ENCODE peak calls at places on chromosomes 1 and 21, in five cellular contexts. One of them, this sample, is unnamed.

GRCh38 chr1:46001087-46001785 is 131.2 kb downstream of the PIK3R3 start:
- DNase-seq in CD8-positive, alpha-beta memory T cell: no peak
- DNase-seq in activated T-helper 1 cell treated with anti-CD3 and anti-CD28 coated beads, Interleukin-12 subunit alpha, Interleukin-12 subunit beta, Interleukin-2, Interleukin-4 antibody, amounts not matched to agents 30 ng/mL and 10 ng/mL and 1 ng/mL, durations not matched to agents 14 hours and 24 hours and 36 hours: no peak
- DNase-seq in HT-29: no peak
- DNase-seq in astrocyte of the spinal cord: no peak
- DNase-seq in this sample: no peak

GRCh38 chr1:94666797-94667196 is 125.2 kb upstream of the F3 start:
- DNase-seq in activated T-helper 1 cell treated with anti-CD3 and anti-CD28 coated beads, Interleukin-12 subunit alpha, Interleukin-12 subunit beta, Interleukin-2, Interleukin-4 antibody, amounts not matched to agents 30 ng/mL and 10 ng/mL and 1 ng/mL, durations not matched to agents 14 hours and 24 hours and 36 hours: no peak
- DNase-seq in astrocyte of the spinal cord: no peak
- DNase-seq in HT-29: no peak
- DNase-seq in CD8-positive, alpha-beta memory T cell: no peak
- DNase-seq in this sample: no peak

GRCh38 chr1:181676269-181676668 is 193.0 kb downstream of the CACNA1E start:
- DNase-seq in activated T-helper 1 cell treated with anti-CD3 and anti-CD28 coated beads, Interleukin-12 subunit alpha, Interleukin-12 subunit beta, Interleukin-2, Interleukin-4 antibody, amounts not matched to agents 30 ng/mL and 10 ng/mL and 1 ng/mL, durations not matched to agents 14 hours and 24 hours and 36 hours: no peak
- DNase-seq in CD8-positive, alpha-beta memory T cell: no peak
- DNase-seq in astrocyte of the spinal cord: peak; percentile 8
- DNase-seq in HT-29: peak; percentile 66
- DNase-seq in this sample: no peak

GRCh38 chr21:45039309-45040113 is 34.9 kb upstream of the ADARB1 start:
- DNase-seq in HT-29: no peak
- DNase-seq in astrocyte of the spinal cord: no peak
- DNase-seq in CD8-positive, alpha-beta memory T cell: no peak
- DNase-seq in activated T-helper 1 cell treated with anti-CD3 and anti-CD28 coated beads, Interleukin-12 subunit alpha, Interleukin-12 subunit beta, Interleukin-2, Interleukin-4 antibody, amounts not matched to agents 30 ng/mL and 10 ng/mL and 1 ng/mL, durations not matched to agents 14 hours and 24 hours and 36 hours: no peak
- DNase-seq in this sample: no peak

GRCh38 chr1:118186026-118186425 is 998 bp upstream of the SPAG17 start:
- DNase-seq in HT-29: no peak
- DNase-seq in CD8-positive, alpha-beta memory T cell: no peak
- DNase-seq in astrocyte of the spinal cord: no peak
- DNase-seq in activated T-helper 1 cell treated with anti-CD3 and anti-CD28 coated beads, Interleukin-12 subunit alpha, Interleukin-12 subunit beta, Interleukin-2, Interleukin-4 antibody, amounts not matched to agents 30 ng/mL and 10 ng/mL and 1 ng/mL, durations not matched to agents 14 hours and 24 hours and 36 hours: no peak
- DNase-seq in this sample: no peak

GRCh38 chr21:44989943-44990780 is 50.3 kb downstream of the SLX9 start:
- DNase-seq in activated T-helper 1 cell treated with anti-CD3 and anti-CD28 coated beads, Interleukin-12 subunit alpha, Interleukin-12 subunit beta, Interleukin-2, Interleukin-4 antibody, amounts not matched to agents 30 ng/mL and 10 ng/mL and 1 ng/mL, durations not matched to agents 14 hours and 24 hours and 36 hours: no peak
- DNase-seq in CD8-positive, alpha-beta memory T cell: no peak
- DNase-seq in HT-29: no peak
- DNase-seq in astrocyte of the spinal cord: no peak
- DNase-seq in this sample: no peak

GRCh38 chr1:107652976-107653375 is 312.0 kb downstream of the VAV3 start:
- DNase-seq in activated T-helper 1 cell treated with anti-CD3 and anti-CD28 coated beads, Interleukin-12 subunit alpha, Interleukin-12 subunit beta, Interleukin-2, Interleukin-4 antibody, amounts not matched to agents 30 ng/mL and 10 ng/mL and 1 ng/mL, durations not matched to agents 14 hours and 24 hours and 36 hours: no peak
- DNase-seq in CD8-positive, alpha-beta memory T cell: no peak
- DNase-seq in astrocyte of the spinal cord: no peak
- DNase-seq in HT-29: no peak
- DNase-seq in this sample: no peak

GRCh38 chr1:2314297-2314802 is 77.0 kb downstream of the MORN1 start:
- DNase-seq in activated T-helper 1 cell treated with anti-CD3 and anti-CD28 coated beads, Interleukin-12 subunit alpha, Interleukin-12 subunit beta, Interleukin-2, Interleukin-4 antibody, amounts not matched to agents 30 ng/mL and 10 ng/mL and 1 ng/mL, durations not matched to agents 14 hours and 24 hours and 36 hours: no peak
- DNase-seq in CD8-positive, alpha-beta memory T cell: no peak
- DNase-seq in astrocyte of the spinal cord: peak; percentile 50
- DNase-seq in HT-29: peak; percentile 45
- DNase-seq in this sample: peak; percentile 92

GRCh38 chr1:115184260-115184950 is 95.1 kb upstream of the TSPAN2 start:
- DNase-seq in activated T-helper 1 cell treated with anti-CD3 and anti-CD28 coated beads, Interleukin-12 subunit alpha, Interleukin-12 subunit beta, Interleukin-2, Interleukin-4 antibody, amounts not matched to agents 30 ng/mL and 10 ng/mL and 1 ng/mL, durations not matched to agents 14 hours and 24 hours and 36 hours: no peak
- DNase-seq in HT-29: no peak
- DNase-seq in astrocyte of the spinal cord: no peak
- DNase-seq in CD8-positive, alpha-beta memory T cell: no peak
- DNase-seq in this sample: no peak

GRCh38 chr1:29124366-29125236 is 898 bp upstream of the TMEM200B start:
- DNase-seq in astrocyte of the spinal cord: peak; percentile 88
- DNase-seq in CD8-positive, alpha-beta memory T cell: peak; percentile 37
- DNase-seq in HT-29: no peak
- DNase-seq in activated T-helper 1 cell treated with anti-CD3 and anti-CD28 coated beads, Interleukin-12 subunit alpha, Interleukin-12 subunit beta, Interleukin-2, Interleukin-4 antibody, amounts not matched to agents 30 ng/mL and 10 ng/mL and 1 ng/mL, durations not matched to agents 14 hours and 24 hours and 36 hours: peak; percentile 46
- DNase-seq in this sample: peak; percentile 96

GRCh38 chr1:43293896-43294760 is 6.7 kb upstream of the TIE1 start:
- DNase-seq in activated T-helper 1 cell treated with anti-CD3 and anti-CD28 coated beads, Interleukin-12 subunit alpha, Interleukin-12 subunit beta, Interleukin-2, Interleukin-4 antibody, amounts not matched to agents 30 ng/mL and 10 ng/mL and 1 ng/mL, durations not matched to agents 14 hours and 24 hours and 36 hours: no peak
- DNase-seq in HT-29: peak; percentile 39
- DNase-seq in astrocyte of the spinal cord: peak; percentile 45
- DNase-seq in CD8-positive, alpha-beta memory T cell: no peak
- DNase-seq in this sample: no peak

GRCh38 chr1:227764019-227764391 is 28.8 kb downstream of the SNAP47 start:
- DNase-seq in HT-29: no peak
- DNase-seq in CD8-positive, alpha-beta memory T cell: no peak
- DNase-seq in activated T-helper 1 cell treated with anti-CD3 and anti-CD28 coated beads, Interleukin-12 subunit alpha, Interleukin-12 subunit beta, Interleukin-2, Interleukin-4 antibody, amounts not matched to agents 30 ng/mL and 10 ng/mL and 1 ng/mL, durations not matched to agents 14 hours and 24 hours and 36 hours: no peak
- DNase-seq in astrocyte of the spinal cord: peak; percentile 40
- DNase-seq in this sample: no peak

GRCh38 chr1:112688781-112689193 is 14.3 kb downstream of the MOV10 start:
- DNase-seq in CD8-positive, alpha-beta memory T cell: no peak
- DNase-seq in activated T-helper 1 cell treated with anti-CD3 and anti-CD28 coated beads, Interleukin-12 subunit alpha, Interleukin-12 subunit beta, Interleukin-2, Interleukin-4 antibody, amounts not matched to agents 30 ng/mL and 10 ng/mL and 1 ng/mL, durations not matched to agents 14 hours and 24 hours and 36 hours: no peak
- DNase-seq in HT-29: no peak
- DNase-seq in astrocyte of the spinal cord: no peak
- DNase-seq in this sample: peak; percentile 86

GRCh38 chr1:36400825-36401601 is 3.3 kb upstream of the LSM10 start:
- DNase-seq in activated T-helper 1 cell treated with anti-CD3 and anti-CD28 coated beads, Interleukin-12 subunit alpha, Interleukin-12 subunit beta, Interleukin-2, Interleukin-4 antibody, amounts not matched to agents 30 ng/mL and 10 ng/mL and 1 ng/mL, durations not matched to agents 14 hours and 24 hours and 36 hours: no peak
- DNase-seq in astrocyte of the spinal cord: peak; percentile 45
- DNase-seq in CD8-positive, alpha-beta memory T cell: peak; percentile 24
- DNase-seq in HT-29: peak; percentile 90
- DNase-seq in this sample: peak; percentile 95

GRCh38 chr1:198161718-198162090 is 4.9 kb downstream of the NEK7 start:
- DNase-seq in astrocyte of the spinal cord: no peak
- DNase-seq in activated T-helper 1 cell treated with anti-CD3 and anti-CD28 coated beads, Interleukin-12 subunit alpha, Interleukin-12 subunit beta, Interleukin-2, Interleukin-4 antibody, amounts not matched to agents 30 ng/mL and 10 ng/mL and 1 ng/mL, durations not matched to agents 14 hours and 24 hours and 36 hours: no peak
- DNase-seq in HT-29: no peak
- DNase-seq in CD8-positive, alpha-beta memory T cell: no peak
- DNase-seq in this sample: no peak

GRCh38 chr1:12601690-12602632 is 16.0 kb downstream of the DHRS3 start:
- DNase-seq in activated T-helper 1 cell treated with anti-CD3 and anti-CD28 coated beads, Interleukin-12 subunit alpha, Interleukin-12 subunit beta, Interleukin-2, Interleukin-4 antibody, amounts not matched to agents 30 ng/mL and 10 ng/mL and 1 ng/mL, durations not matched to agents 14 hours and 24 hours and 36 hours: no peak
- DNase-seq in CD8-positive, alpha-beta memory T cell: no peak
- DNase-seq in HT-29: peak; percentile 52
- DNase-seq in astrocyte of the spinal cord: peak; percentile 96
- DNase-seq in this sample: no peak

GRCh38 chr1:110069302-110070281 is 880 bp downstream of the ALX3 start:
- DNase-seq in CD8-positive, alpha-beta memory T cell: no peak
- DNase-seq in HT-29: no peak
- DNase-seq in activated T-helper 1 cell treated with anti-CD3 and anti-CD28 coated beads, Interleukin-12 subunit alpha, Interleukin-12 subunit beta, Interleukin-2, Interleukin-4 antibody, amounts not matched to agents 30 ng/mL and 10 ng/mL and 1 ng/mL, durations not matched to agents 14 hours and 24 hours and 36 hours: no peak
- DNase-seq in astrocyte of the spinal cord: no peak
- DNase-seq in this sample: no peak

GRCh38 chr1:99180343-99180808 is 83.9 kb upstream of the PLPPR4 start:
- DNase-seq in astrocyte of the spinal cord: peak; percentile 84
- DNase-seq in CD8-positive, alpha-beta memory T cell: peak; percentile 15
- DNase-seq in activated T-helper 1 cell treated with anti-CD3 and anti-CD28 coated beads, Interleukin-12 subunit alpha, Interleukin-12 subunit beta, Interleukin-2, Interleukin-4 antibody, amounts not matched to agents 30 ng/mL and 10 ng/mL and 1 ng/mL, durations not matched to agents 14 hours and 24 hours and 36 hours: peak; percentile 31
- DNase-seq in HT-29: peak; percentile 87
- DNase-seq in this sample: no peak

GRCh38 chr1:62870148-62870547 is 86.2 kb downstream of the ATG4C start:
- DNase-seq in HT-29: no peak
- DNase-seq in CD8-positive, alpha-beta memory T cell: no peak
- DNase-seq in astrocyte of the spinal cord: no peak
- DNase-seq in activated T-helper 1 cell treated with anti-CD3 and anti-CD28 coated beads, Interleukin-12 subunit alpha, Interleukin-12 subunit beta, Interleukin-2, Interleukin-4 antibody, amounts not matched to agents 30 ng/mL and 10 ng/mL and 1 ng/mL, durations not matched to agents 14 hours and 24 hours and 36 hours: no peak
- DNase-seq in this sample: no peak

GRCh38 chr1:8815582-8816285 is 1.7 kb downstream of the RERE start:
- DNase-seq in astrocyte of the spinal cord: peak; percentile 38
- DNase-seq in CD8-positive, alpha-beta memory T cell: no peak
- DNase-seq in activated T-helper 1 cell treated with anti-CD3 and anti-CD28 coated beads, Interleukin-12 subunit alpha, Interleukin-12 subunit beta, Interleukin-2, Interleukin-4 antibody, amounts not matched to agents 30 ng/mL and 10 ng/mL and 1 ng/mL, durations not matched to agents 14 hours and 24 hours and 36 hours: no peak
- DNase-seq in HT-29: peak; percentile 46
- DNase-seq in this sample: no peak

GRCh38 chr1:205593967-205594366 is 37.8 kb downstream of the ELK4 start:
- DNase-seq in astrocyte of the spinal cord: no peak
- DNase-seq in CD8-positive, alpha-beta memory T cell: no peak
- DNase-seq in activated T-helper 1 cell treated with anti-CD3 and anti-CD28 coated beads, Interleukin-12 subunit alpha, Interleukin-12 subunit beta, Interleukin-2, Interleukin-4 antibody, amounts not matched to agents 30 ng/mL and 10 ng/mL and 1 ng/mL, durations not matched to agents 14 hours and 24 hours and 36 hours: no peak
- DNase-seq in HT-29: no peak
- DNase-seq in this sample: no peak

GRCh38 chr1:247165674-247166073 is 6.1 kb downstream of the ZNF124 start:
- DNase-seq in astrocyte of the spinal cord: no peak
- DNase-seq in HT-29: no peak
- DNase-seq in CD8-positive, alpha-beta memory T cell: no peak
- DNase-seq in activated T-helper 1 cell treated with anti-CD3 and anti-CD28 coated beads, Interleukin-12 subunit alpha, Interleukin-12 subunit beta, Interleukin-2, Interleukin-4 antibody, amounts not matched to agents 30 ng/mL and 10 ng/mL and 1 ng/mL, durations not matched to agents 14 hours and 24 hours and 36 hours: no peak
- DNase-seq in this sample: no peak

GRCh38 chr1:163822933-163823511 is 501.3 kb downstream of the NUF2 start:
- DNase-seq in HT-29: no peak
- DNase-seq in astrocyte of the spinal cord: no peak
- DNase-seq in CD8-positive, alpha-beta memory T cell: no peak
- DNase-seq in activated T-helper 1 cell treated with anti-CD3 and anti-CD28 coated beads, Interleukin-12 subunit alpha, Interleukin-12 subunit beta, Interleukin-2, Interleukin-4 antibody, amounts not matched to agents 30 ng/mL and 10 ng/mL and 1 ng/mL, durations not matched to agents 14 hours and 24 hours and 36 hours: no peak
- DNase-seq in this sample: no peak

GRCh38 chr1:117013310-117013850 is 11.8 kb downstream of the CD101 start:
- DNase-seq in CD8-positive, alpha-beta memory T cell: no peak
- DNase-seq in HT-29: peak; percentile 23
- DNase-seq in activated T-helper 1 cell treated with anti-CD3 and anti-CD28 coated beads, Interleukin-12 subunit alpha, Interleukin-12 subunit beta, Interleukin-2, Interleukin-4 antibody, amounts not matched to agents 30 ng/mL and 10 ng/mL and 1 ng/mL, durations not matched to agents 14 hours and 24 hours and 36 hours: no peak
- DNase-seq in astrocyte of the spinal cord: no peak
- DNase-seq in this sample: no peak

GRCh38 chr1:229388876-229389580 is 44.9 kb downstream of the ACTA1 start:
- DNase-seq in CD8-positive, alpha-beta memory T cell: no peak
- DNase-seq in activated T-helper 1 cell treated with anti-CD3 and anti-CD28 coated beads, Interleukin-12 subunit alpha, Interleukin-12 subunit beta, Interleukin-2, Interleukin-4 antibody, amounts not matched to agents 30 ng/mL and 10 ng/mL and 1 ng/mL, durations not matched to agents 14 hours and 24 hours and 36 hours: no peak
- DNase-seq in astrocyte of the spinal cord: peak; percentile 34
- DNase-seq in HT-29: no peak
- DNase-seq in this sample: no peak

GRCh38 chr1:10054465-10054864 is 21.7 kb downstream of the UBE4B start:
- DNase-seq in astrocyte of the spinal cord: no peak
- DNase-seq in CD8-positive, alpha-beta memory T cell: no peak
- DNase-seq in activated T-helper 1 cell treated with anti-CD3 and anti-CD28 coated beads, Interleukin-12 subunit alpha, Interleukin-12 subunit beta, Interleukin-2, Interleukin-4 antibody, amounts not matched to agents 30 ng/mL and 10 ng/mL and 1 ng/mL, durations not matched to agents 14 hours and 24 hours and 36 hours: no peak
- DNase-seq in HT-29: no peak
- DNase-seq in this sample: no peak

GRCh38 chr1:216662681-216663080 is 60.5 kb downstream of the ESRRG start:
- DNase-seq in HT-29: no peak
- DNase-seq in activated T-helper 1 cell treated with anti-CD3 and anti-CD28 coated beads, Interleukin-12 subunit alpha, Interleukin-12 subunit beta, Interleukin-2, Interleukin-4 antibody, amounts not matched to agents 30 ng/mL and 10 ng/mL and 1 ng/mL, durations not matched to agents 14 hours and 24 hours and 36 hours: no peak
- DNase-seq in astrocyte of the spinal cord: no peak
- DNase-seq in CD8-positive, alpha-beta memory T cell: no peak
- DNase-seq in this sample: no peak

GRCh38 chr1:170470121-170470520 is 61.8 kb upstream of the GORAB start:
- DNase-seq in HT-29: no peak
- DNase-seq in activated T-helper 1 cell treated with anti-CD3 and anti-CD28 coated beads, Interleukin-12 subunit alpha, Interleukin-12 subunit beta, Interleukin-2, Interleukin-4 antibody, amounts not matched to agents 30 ng/mL and 10 ng/mL and 1 ng/mL, durations not matched to agents 14 hours and 24 hours and 36 hours: no peak
- DNase-seq in CD8-positive, alpha-beta memory T cell: no peak
- DNase-seq in astrocyte of the spinal cord: no peak
- DNase-seq in this sample: no peak

GRCh38 chr21:45015469-45015860 is 58.9 kb upstream of the ADARB1 start:
- DNase-seq in activated T-helper 1 cell treated with anti-CD3 and anti-CD28 coated beads, Interleukin-12 subunit alpha, Interleukin-12 subunit beta, Interleukin-2, Interleukin-4 antibody, amounts not matched to agents 30 ng/mL and 10 ng/mL and 1 ng/mL, durations not matched to agents 14 hours and 24 hours and 36 hours: no peak
- DNase-seq in HT-29: no peak
- DNase-seq in astrocyte of the spinal cord: no peak
- DNase-seq in CD8-positive, alpha-beta memory T cell: no peak
- DNase-seq in this sample: peak; percentile 49

GRCh38 chr1:183276386-183276785 is 90.3 kb downstream of the LAMC2 start:
- DNase-seq in HT-29: no peak
- DNase-seq in astrocyte of the spinal cord: no peak
- DNase-seq in CD8-positive, alpha-beta memory T cell: no peak
- DNase-seq in activated T-helper 1 cell treated with anti-CD3 and anti-CD28 coated beads, Interleukin-12 subunit alpha, Interleukin-12 subunit beta, Interleukin-2, Interleukin-4 antibody, amounts not matched to agents 30 ng/mL and 10 ng/mL and 1 ng/mL, durations not matched to agents 14 hours and 24 hours and 36 hours: no peak
- DNase-seq in this sample: peak; percentile 70

GRCh38 chr1:37944091-37944763 is 2.6 kb downstream of the INPP5B start:
- DNase-seq in CD8-positive, alpha-beta memory T cell: no peak
- DNase-seq in astrocyte of the spinal cord: peak; percentile 31
- DNase-seq in HT-29: no peak
- DNase-seq in activated T-helper 1 cell treated with anti-CD3 and anti-CD28 coated beads, Interleukin-12 subunit alpha, Interleukin-12 subunit beta, Interleukin-2, Interleukin-4 antibody, amounts not matched to agents 30 ng/mL and 10 ng/mL and 1 ng/mL, durations not matched to agents 14 hours and 24 hours and 36 hours: no peak
- DNase-seq in this sample: no peak

GRCh38 chr21:29092102-29092959 is 18.9 kb upstream of the CCT8 start:
- DNase-seq in CD8-positive, alpha-beta memory T cell: no peak
- DNase-seq in HT-29: no peak
- DNase-seq in astrocyte of the spinal cord: peak; percentile 68
- DNase-seq in activated T-helper 1 cell treated with anti-CD3 and anti-CD28 coated beads, Interleukin-12 subunit alpha, Interleukin-12 subunit beta, Interleukin-2, Interleukin-4 antibody, amounts not matched to agents 30 ng/mL and 10 ng/mL and 1 ng/mL, durations not matched to agents 14 hours and 24 hours and 36 hours: no peak
- DNase-seq in this sample: no peak

GRCh38 chr1:75472971-75473603 is 137.8 kb downstream of the SLC44A5 start:
- DNase-seq in HT-29: no peak
- DNase-seq in CD8-positive, alpha-beta memory T cell: no peak
- DNase-seq in activated T-helper 1 cell treated with anti-CD3 and anti-CD28 coated beads, Interleukin-12 subunit alpha, Interleukin-12 subunit beta, Interleukin-2, Interleukin-4 antibody, amounts not matched to agents 30 ng/mL and 10 ng/mL and 1 ng/mL, durations not matched to agents 14 hours and 24 hours and 36 hours: no peak
- DNase-seq in astrocyte of the spinal cord: no peak
- DNase-seq in this sample: no peak

GRCh38 chr1:45647248-45648021 is 23.6 kb upstream of the CCDC17 start:
- DNase-seq in CD8-positive, alpha-beta memory T cell: no peak
- DNase-seq in astrocyte of the spinal cord: no peak
- DNase-seq in HT-29: no peak
- DNase-seq in activated T-helper 1 cell treated with anti-CD3 and anti-CD28 coated beads, Interleukin-12 subunit alpha, Interleukin-12 subunit beta, Interleukin-2, Interleukin-4 antibody, amounts not matched to agents 30 ng/mL and 10 ng/mL and 1 ng/mL, durations not matched to agents 14 hours and 24 hours and 36 hours: no peak
- DNase-seq in this sample: no peak

GRCh38 chr1:214248294-214249082 is 32.5 kb upstream of the SMYD2 start:
- DNase-seq in CD8-positive, alpha-beta memory T cell: no peak
- DNase-seq in activated T-helper 1 cell treated with anti-CD3 and anti-CD28 coated beads, Interleukin-12 subunit alpha, Interleukin-12 subunit beta, Interleukin-2, Interleukin-4 antibody, amounts not matched to agents 30 ng/mL and 10 ng/mL and 1 ng/mL, durations not matched to agents 14 hours and 24 hours and 36 hours: no peak
- DNase-seq in astrocyte of the spinal cord: peak; percentile 9
- DNase-seq in HT-29: no peak
- DNase-seq in this sample: no peak

GRCh38 chr1:29171089-29171488 is 10.6 kb downstream of the SRSF4 start:
- DNase-seq in activated T-helper 1 cell treated with anti-CD3 and anti-CD28 coated beads, Interleukin-12 subunit alpha, Interleukin-12 subunit beta, Interleukin-2, Interleukin-4 antibody, amounts not matched to agents 30 ng/mL and 10 ng/mL and 1 ng/mL, durations not matched to agents 14 hours and 24 hours and 36 hours: no peak
- DNase-seq in astrocyte of the spinal cord: peak; percentile 22
- DNase-seq in HT-29: no peak
- DNase-seq in CD8-positive, alpha-beta memory T cell: no peak
- DNase-seq in this sample: no peak

GRCh38 chr1:11796036-11796828 is 9.5 kb downstream of the MTHFR start:
- DNase-seq in activated T-helper 1 cell treated with anti-CD3 and anti-CD28 coated beads, Interleukin-12 subunit alpha, Interleukin-12 subunit beta, Interleukin-2, Interleukin-4 antibody, amounts not matched to agents 30 ng/mL and 10 ng/mL and 1 ng/mL, durations not matched to agents 14 hours and 24 hours and 36 hours: no peak
- DNase-seq in astrocyte of the spinal cord: no peak
- DNase-seq in CD8-positive, alpha-beta memory T cell: no peak
- DNase-seq in HT-29: no peak
- DNase-seq in this sample: peak; percentile 69

This sample was measured in posterior vena cava.